ENCODE peak calls at places on chromosome 6, in four cellular contexts. C is astrocyte, Q is choroid plexus epithelial cell, R is A549. G is an unnamed sample.

GRCh38 chr6:143141442-143141841 is 80.8 kb downstream of the AIG1 start:
- DNase-seq in Q (no peak), C (no peak), R (no peak), G (no peak)

GRCh38 chr6:167341665-167342655 is 17.1 kb downstream of the TTLL2 start:
- DNase-seq in C (no peak), R (peak; percentile 6), Q (no peak), G (no peak)

GRCh38 chr6:144215402-144215931 is 65.2 kb downstream of the STX11 start:
- DNase-seq in C (peak; percentile 10), Q (peak; percentile 32), R (no peak), G (peak; percentile 15)

GRCh38 chr6:16320533-16321340 is 82.3 kb downstream of the GMPR start:
- DNase-seq in R (no peak), C (peak; percentile 46), Q (peak; percentile 68), G (no peak)

GRCh38 chr6:147136057-147136456 is 68.2 kb upstream of the STXBP5 start:
- DNase-seq in Q (no peak), R (no peak), C (no peak), G (no peak)

GRCh38 chr6:27237089-27237723 is 10.3 kb upstream of the PRSS16 start:
- DNase-seq in Q (peak; percentile 63), R (peak; percentile 78), C (peak; percentile 59), G (no peak)

GRCh38 chr6:108528878-108529277 is 31.8 kb upstream of the FOXO3 start:
- DNase-seq in C (no peak), Q (no peak), R (no peak), G (no peak)

GRCh38 chr6:138493413-138493812 is 5.9 kb downstream of the NHSL1 start:
- DNase-seq in C (peak; percentile 88), Q (peak; percentile 85), R (no peak), G (no peak)

GRCh38 chr6:108656834-108657233 is 96.1 kb downstream of the FOXO3 start:
- DNase-seq in R (no peak), C (no peak), Q (no peak), G (no peak)

GRCh38 chr6:170365581-170365980 is 59.0 kb downstream of the FAM120B start:
- DNase-seq in R (no peak), C (no peak), Q (no peak), G (no peak)

GRCh38 chr6:89610149-89610642 is 28.4 kb downstream of the LYRM2 start:
- DNase-seq in Q (peak; percentile 56), R (peak; percentile 50), C (no peak), G (no peak)

GRCh38 chr6:30441171-30441570 is 48.1 kb upstream of the HLA-E start:
- DNase-seq in R (no peak), Q (no peak), C (no peak), G (no peak)

GRCh38 chr6:137901454-137901853 is 34.4 kb downstream of the TNFAIP3 start:
- DNase-seq in C (no peak), R (no peak), Q (no peak), G (no peak)

GRCh38 chr6:14549319-14549770 is 431.8 kb downstream of the CD83 start:
- DNase-seq in Q (no peak), R (no peak), C (no peak), G (no peak)

GRCh38 chr6:37538107-37538506 is 38.4 kb upstream of the CCDC167 start:
- DNase-seq in Q (no peak), R (peak; percentile 43), C (no peak), G (no peak)

GRCh38 chr6:92690997-92691599 is 728.3 kb downstream of the EPHA7 start:
- DNase-seq in R (no peak), C (peak; percentile 34), Q (peak; percentile 53), G (no peak)

GRCh38 chr6:25749837-25750236 is 4.7 kb upstream of the SLC17A4 start:
- DNase-seq in R (no peak), Q (no peak), C (no peak), G (no peak)

GRCh38 chr6:17705428-17705777 is 1.3 kb downstream of the NUP153 start:
- DNase-seq in C (peak; percentile 63), Q (peak; percentile 77), R (peak; percentile 52), G (no peak)

GRCh38 chr6:38637756-38638155 is 2.0 kb downstream of the BTBD9 start:
- DNase-seq in C (no peak), Q (no peak), R (no peak), G (no peak)

GRCh38 chr6:56902551-56903464 is 52.1 kb upstream of the BEND6 start:
- DNase-seq in Q (peak; percentile 74), C (peak; percentile 83), R (no peak), G (no peak)

GRCh38 chr6:130995783-130996447 is 67.1 kb downstream of the EPB41L2 start:
- DNase-seq in R (no peak), C (no peak), Q (no peak), G (no peak)

GRCh38 chr6:22333802-22334201 is 37.0 kb upstream of the PRL start:
- DNase-seq in R (no peak), C (peak; percentile 50), Q (no peak), G (no peak)

GRCh38 chr6:163572612-163573011 is 158.1 kb downstream of the QKI start:
- DNase-seq in Q (peak; percentile 37), C (peak; percentile 22), R (peak; percentile 72), G (no peak)

GRCh38 chr6:74939309-74939708 is 266.5 kb downstream of the COL12A1 start:
- DNase-seq in R (peak; percentile 1), C (no peak), Q (peak; percentile 43), G (no peak)

GRCh38 chr6:32689531-32690505 is 23.4 kb upstream of the HLA-DQB1 start:
- DNase-seq in R (no peak), Q (peak; percentile 44), C (no peak), G (no peak)

GRCh38 chr6:88544986-88545612 is 379.0 kb upstream of the CNR1 start:
- DNase-seq in Q (no peak), C (no peak), R (no peak), G (no peak)

GRCh38 chr6:125939026-125939425 is 17.5 kb upstream of the HINT3 start:
- DNase-seq in Q (no peak), R (no peak), C (no peak), G (no peak)

GRCh38 chr6:147700436-147701209 is 192.1 kb downstream of the SAMD5 start:
- DNase-seq in R (no peak), C (no peak), Q (peak; percentile 21), G (no peak)

GRCh38 chr6:15113587-15113986 is 132.3 kb upstream of the JARID2 start:
- DNase-seq in Q (no peak), R (no peak), C (no peak), G (no peak)

GRCh38 chr6:30740993-30741784 is 1.3 kb downstream of the FLOT1 start:
- DNase-seq in R (no peak), C (no peak), Q (peak; percentile 22), G (no peak)

GRCh38 chr6:170295519-170296422 is 4.9 kb upstream of the DLL1 start:
- DNase-seq in Q (no peak), C (no peak), R (no peak), G (no peak)

GRCh38 chr6:30875244-30876038 is 8.9 kb upstream of the DDR1 start:
- DNase-seq in Q (no peak), C (no peak), R (no peak), G (no peak)

GRCh38 chr6:142867988-142868818 is 76.8 kb downstream of the HIVEP2 start:
- DNase-seq in R (no peak), Q (peak; percentile 65), C (peak; percentile 95), G (no peak)

GRCh38 chr6:129789974-129790373 is 71.1 kb downstream of the TMEM244 start:
- DNase-seq in Q (no peak), C (no peak), R (no peak), G (no peak)

GRCh38 chr6:116101298-116101718 is 655 bp downstream of the NT5DC1 start:
- DNase-seq in Q (no peak), C (no peak), R (no peak), G (no peak)

GRCh38 chr6:142009647-142010046 is 123.1 kb upstream of the GJE1 start:
- DNase-seq in Q (peak; percentile 77), R (no peak), C (peak; percentile 97), G (no peak)

GRCh38 chr6:1893470-1894130 is 283.9 kb downstream of the FOXC1 start:
- DNase-seq in C (no peak), R (no peak), Q (peak; percentile 62), G (no peak)
- TF ChIP-seq CTCF in C (no peak), R (peak; percentile 6), Q (peak; percentile 77), G (peak; percentile 9)

DNA sequence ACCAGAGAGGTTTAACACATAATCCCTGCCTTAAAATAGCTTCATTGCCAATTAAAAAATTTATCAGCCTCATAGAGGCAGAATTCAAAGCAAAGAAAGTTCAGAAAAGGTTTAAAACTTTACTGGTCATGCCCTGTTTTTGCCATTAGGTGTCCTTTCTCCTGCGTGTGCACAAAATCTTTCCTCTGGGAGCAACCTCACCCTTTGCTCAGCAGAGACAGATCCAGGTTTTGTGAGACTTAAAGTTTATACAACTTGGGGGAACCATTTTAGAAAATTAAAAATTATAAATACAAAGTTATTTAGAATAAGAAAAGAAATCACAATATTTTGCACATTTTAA is 41.8 kb upstream of the SLC22A16 start:
- DNase-seq in Q (peak; percentile 61), R (peak; percentile 28), C (no peak), G (no peak)
- TF ChIP-seq CTCF in Q (peak; percentile 73), R (peak; percentile 41), C (peak; percentile 52), G (peak; percentile 4)

GRCh38 chr6:112187736-112188135 is 66.6 kb downstream of the LAMA4 start:
- DNase-seq in R (no peak), C (no peak), Q (no peak), G (no peak)

GRCh38 chr6:112183271-112183671 is 71.1 kb downstream of the LAMA4 start:
- DNase-seq in Q (peak; percentile 60), R (no peak), C (peak; percentile 71), G (no peak)

GRCh38 chr6:112181130-112181529 is 73.2 kb downstream of the LAMA4 start:
- DNase-seq in Q (no peak), C (no peak), R (no peak), G (no peak)

GRCh38 chr6:112188906-112189305 is 65.5 kb downstream of the LAMA4 start:
- DNase-seq in R (no peak), C (peak; percentile 72), Q (peak; percentile 95), G (no peak)

GRCh38 chr6:112184996-112185395 is 69.4 kb downstream of the LAMA4 start:
- DNase-seq in Q (no peak), C (no peak), R (no peak), G (no peak)
- TF ChIP-seq CTCF in Q (no peak), C (no peak), R (no peak), G (no peak)

GRCh38 chr6:155429321-155429893 is 26.2 kb downstream of the NOX3 start:
- DNase-seq in R (no peak), Q (no peak), C (no peak), G (no peak)
- TF ChIP-seq CTCF in R (no peak), Q (no peak), C (no peak), G (no peak)

DNA sequence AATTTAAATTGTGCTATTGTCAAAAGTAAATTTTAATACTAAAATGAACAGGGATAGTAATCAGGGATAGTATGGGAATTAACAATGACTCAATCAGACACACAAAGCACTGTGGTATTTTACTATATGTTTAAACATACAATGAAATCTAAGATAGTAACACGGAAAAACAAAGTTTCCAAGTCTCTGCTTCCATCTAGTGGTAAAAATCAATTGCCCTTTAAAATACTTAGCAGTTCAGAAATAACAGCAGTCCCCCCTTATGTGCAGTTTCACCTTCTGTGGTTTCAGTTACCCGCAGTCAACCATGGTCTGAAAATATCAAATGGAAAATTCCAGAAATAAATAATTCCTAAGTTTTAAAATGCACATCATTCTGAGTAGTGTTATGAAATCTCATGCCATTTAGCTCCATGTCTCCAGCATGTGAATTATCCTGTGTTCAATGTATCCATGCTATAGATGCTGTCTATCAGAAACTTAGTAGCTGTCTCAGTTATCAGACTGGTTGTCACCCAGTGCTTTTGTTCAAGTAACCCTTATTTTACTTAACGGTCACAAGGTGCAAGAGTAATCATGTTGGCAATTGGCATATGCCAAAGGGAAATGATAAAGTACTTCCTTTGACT is 58.5 kb downstream of the AHI1 start:
- DNase-seq in R (no peak), C (no peak), Q (peak; percentile 53), G (no peak)
- TF ChIP-seq CTCF in R (peak; percentile 52), C (peak; percentile 53), Q (peak; percentile 62), G (peak; percentile 38)